ENCODE peak calls at places on chromosomes 1 and 21, in five cellular contexts. One of them, this sample, is unnamed.

GRCh38 chr1:203338335-203339036 is 12.4 kb downstream of the FMOD start:
- DNase-seq in cardiac muscle cell: peak; percentile 84
- DNase-seq in tibial artery: peak; percentile 61
- DNase-seq in mammary epithelial cell: peak; percentile 37
- DNase-seq in lung: peak; percentile 57
- DNase-seq in this sample: peak; percentile 73

GRCh38 chr21:38798481-38798882 is 7.2 kb upstream of the ETS2 start:
- DNase-seq in cardiac muscle cell: peak; percentile 50
- DNase-seq in tibial artery: no peak
- DNase-seq in mammary epithelial cell: peak; percentile 92
- DNase-seq in lung: no peak
- DNase-seq in this sample: peak; percentile 81

GRCh38 chr21:45801129-45801735 is 157.7 kb downstream of the PCBP3 start:
- DNase-seq in cardiac muscle cell: no peak
- DNase-seq in tibial artery: no peak
- DNase-seq in mammary epithelial cell: no peak
- DNase-seq in lung: no peak
- DNase-seq in this sample: no peak

GRCh38 chr1:119674110-119674509 is 26.0 kb upstream of the ZNF697 start:
- DNase-seq in cardiac muscle cell: peak; percentile 77
- DNase-seq in tibial artery: no peak
- DNase-seq in mammary epithelial cell: peak; percentile 94
- DNase-seq in lung: no peak
- DNase-seq in this sample: no peak

GRCh38 chr21:35503646-35504045 is 454.5 kb upstream of the RUNX1 start:
- DNase-seq in cardiac muscle cell: peak; percentile 80
- DNase-seq in tibial artery: no peak
- DNase-seq in mammary epithelial cell: no peak
- DNase-seq in lung: no peak
- DNase-seq in this sample: no peak

GRCh38 chr1:232274236-232274855 is 355.6 kb downstream of the SIPA1L2 start:
- DNase-seq in cardiac muscle cell: peak; percentile 95
- DNase-seq in tibial artery: peak; percentile 75
- DNase-seq in mammary epithelial cell: no peak
- DNase-seq in lung: no peak
- DNase-seq in this sample: no peak

GRCh38 chr1:159849972-159850371 is 12.5 kb downstream of the VSIG8 start:
- DNase-seq in cardiac muscle cell: peak; percentile 35
- DNase-seq in tibial artery: no peak
- DNase-seq in mammary epithelial cell: no peak
- DNase-seq in lung: no peak
- DNase-seq in this sample: no peak

GRCh38 chr1:211606327-211606913 is 27.5 kb upstream of the SLC30A1 start:
- DNase-seq in cardiac muscle cell: no peak
- DNase-seq in tibial artery: no peak
- DNase-seq in mammary epithelial cell: no peak
- DNase-seq in lung: no peak
- DNase-seq in this sample: no peak

GRCh38 chr1:65343286-65343685 is 33.9 kb downstream of the DNAJC6 start:
- DNase-seq in cardiac muscle cell: peak; percentile 40
- DNase-seq in tibial artery: no peak
- DNase-seq in mammary epithelial cell: peak; percentile 91
- DNase-seq in lung: no peak
- DNase-seq in this sample: no peak

GRCh38 chr1:235650341-235651169 is 971 bp upstream of the GNG4 start:
- DNase-seq in cardiac muscle cell: no peak
- DNase-seq in tibial artery: no peak
- DNase-seq in mammary epithelial cell: no peak
- DNase-seq in lung: no peak
- DNase-seq in this sample: peak; percentile 66

GRCh38 chr1:2890221-2890850 is 88.8 kb upstream of the TTC34 start:
- DNase-seq in cardiac muscle cell: no peak
- DNase-seq in tibial artery: no peak
- DNase-seq in mammary epithelial cell: no peak
- DNase-seq in lung: no peak
- DNase-seq in this sample: no peak
- H3K9me3 ChIP-seq in cardiac muscle cell: no peaks in the 10 kb centered on the region
- H3K9me3 ChIP-seq in tibial artery: no peaks in the 10 kb centered on the region
- H3K9me3 ChIP-seq in mammary epithelial cell: peaks cover 29% of the 10 kb centered on the region
- H3K9me3 ChIP-seq in lung: no peaks in the 10 kb centered on the region
- H3K9me3 ChIP-seq in this sample: no peaks in the 10 kb centered on the region

GRCh38 chr1:25607123-25607522 is 9.5 kb upstream of the MAN1C1 start:
- DNase-seq in cardiac muscle cell: no peak
- DNase-seq in tibial artery: no peak
- DNase-seq in mammary epithelial cell: no peak
- DNase-seq in lung: no peak
- DNase-seq in this sample: no peak

GRCh38 chr1:25609921-25610320 is 6.7 kb upstream of the MAN1C1 start:
- DNase-seq in cardiac muscle cell: peak; percentile 60
- DNase-seq in tibial artery: no peak
- DNase-seq in mammary epithelial cell: no peak
- DNase-seq in lung: no peak
- DNase-seq in this sample: no peak

GRCh38 chr1:25611843-25612242 is 4.7 kb upstream of the MAN1C1 start:
- DNase-seq in cardiac muscle cell: no peak
- DNase-seq in tibial artery: no peak
- DNase-seq in mammary epithelial cell: no peak
- DNase-seq in lung: no peak
- DNase-seq in this sample: no peak

GRCh38 chr1:25610822-25611630 is 5.6 kb upstream of the MAN1C1 start:
- DNase-seq in cardiac muscle cell: peak; percentile 43
- DNase-seq in tibial artery: no peak
- DNase-seq in mammary epithelial cell: no peak
- DNase-seq in lung: no peak
- DNase-seq in this sample: no peak

DNA sequence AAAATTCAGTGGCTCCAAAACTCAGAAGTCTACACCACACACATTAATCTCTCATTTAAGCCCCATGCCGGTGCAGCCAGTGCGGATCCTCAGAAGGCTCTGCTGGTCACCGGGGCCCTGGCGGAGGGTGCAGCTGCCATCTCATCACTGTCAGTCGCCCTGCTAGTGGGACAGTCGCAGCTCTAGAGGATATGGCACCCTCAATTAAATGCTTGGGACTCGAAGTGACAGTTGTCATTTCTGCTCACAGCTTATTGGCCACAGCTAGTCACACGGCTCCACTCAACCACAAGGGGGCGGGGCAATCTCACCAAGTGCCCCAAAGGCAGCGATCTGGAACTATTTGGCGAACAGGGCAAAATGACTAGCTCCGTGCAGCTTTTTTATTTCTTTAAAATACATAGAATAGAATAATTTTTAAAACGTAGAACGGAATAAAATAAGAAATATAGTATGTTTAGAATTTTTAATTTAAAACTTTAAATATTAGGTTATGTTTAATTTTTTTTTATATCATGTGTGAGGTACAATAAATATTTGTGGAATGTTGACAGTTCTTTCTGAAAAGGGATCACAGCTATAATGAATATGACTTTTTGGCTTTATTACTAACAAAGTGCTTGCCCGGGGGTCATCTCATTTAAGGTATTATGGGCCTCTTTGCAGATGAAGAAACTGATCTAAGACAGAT is 8.0 kb upstream of the MAN1C1 start:
- DNase-seq in cardiac muscle cell: peak; percentile 75
- DNase-seq in tibial artery: peak; percentile 91
- DNase-seq in mammary epithelial cell: peak; percentile 45
- DNase-seq in lung: peak; percentile 81
- DNase-seq in this sample: peak; percentile 91
- H3K4me3 ChIP-seq in cardiac muscle cell: no peak overlapping the region
- H3K4me3 ChIP-seq in tibial artery: no peak overlapping the region
- H3K4me3 ChIP-seq in mammary epithelial cell: peak overlapping the region; percentile 43
- H3K4me3 ChIP-seq in lung: no peak overlapping the region
- H3K4me3 ChIP-seq in this sample: no peak overlapping the region

DNA sequence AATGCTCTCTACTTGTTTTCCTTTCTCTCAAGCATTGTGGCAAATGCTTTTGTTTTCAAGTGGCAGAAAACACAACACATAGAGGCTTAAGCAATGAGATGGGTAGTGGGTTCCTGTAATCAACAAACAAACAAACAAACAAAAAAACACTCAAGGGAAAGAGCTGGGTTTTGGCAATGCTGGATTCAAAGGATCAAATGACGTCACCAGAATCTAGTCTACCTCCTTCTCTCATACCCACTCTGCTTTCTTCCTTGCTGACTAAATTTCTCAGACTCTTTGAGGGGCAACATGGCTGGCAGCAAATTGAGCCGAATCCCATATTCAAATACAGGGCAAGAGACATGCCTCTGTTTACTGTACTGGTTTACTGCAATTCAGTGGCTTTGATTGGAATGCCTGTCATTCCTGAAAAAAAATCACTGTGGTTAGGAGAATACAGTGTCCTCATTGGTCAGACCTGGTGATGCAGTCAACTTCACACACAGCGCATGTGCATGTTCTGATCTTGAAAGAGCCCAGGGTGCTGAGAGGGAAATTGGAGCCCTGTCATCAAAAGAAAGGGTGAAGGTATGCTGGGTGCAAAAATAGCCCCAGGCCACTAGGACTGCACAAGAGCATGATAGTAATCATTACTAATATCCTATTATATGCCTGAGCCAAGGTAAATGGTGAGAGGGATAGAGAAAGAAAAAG is 356.2 kb downstream of the KCTD3 start:
- DNase-seq in cardiac muscle cell: no peak
- DNase-seq in tibial artery: no peak
- DNase-seq in mammary epithelial cell: peak; percentile 8
- DNase-seq in lung: no peak
- DNase-seq in this sample: no peak
- TF ChIP-seq CTCF in cardiac muscle cell: no peak
- TF ChIP-seq CTCF in tibial artery: no peak
- TF ChIP-seq CTCF in mammary epithelial cell: no peak
- TF ChIP-seq CTCF in lung: no peak
- TF ChIP-seq CTCF in this sample: no peak

DNA sequence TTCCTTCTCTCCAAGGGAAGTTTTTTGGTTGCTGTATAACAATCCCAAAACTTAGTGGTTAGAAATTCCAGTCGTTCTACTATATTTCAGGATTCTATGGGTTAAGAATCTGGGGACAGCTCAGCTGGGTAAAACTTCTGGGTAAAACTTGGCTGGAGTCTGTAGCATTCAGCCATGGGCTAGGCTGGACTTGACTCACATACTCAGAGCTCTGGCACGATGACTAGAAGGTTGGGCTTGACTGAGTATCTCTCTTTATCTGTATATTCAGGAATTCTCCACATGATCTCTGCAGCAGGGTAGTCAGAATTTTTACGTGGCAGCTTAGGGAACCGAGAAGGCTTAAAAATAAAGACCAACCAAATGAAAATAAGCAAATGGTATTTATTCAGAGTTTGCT is 28.2 kb upstream of the HRNR start:
- DNase-seq in cardiac muscle cell: peak; percentile 11
- DNase-seq in tibial artery: no peak
- DNase-seq in mammary epithelial cell: peak; percentile 78
- DNase-seq in lung: no peak
- DNase-seq in this sample: no peak
- H3K9me3 ChIP-seq in cardiac muscle cell: no peaks in the 10 kb centered on the region
- H3K9me3 ChIP-seq in tibial artery: no peaks in the 10 kb centered on the region
- H3K9me3 ChIP-seq in mammary epithelial cell: peaks cover 2% of the 10 kb centered on the region
- H3K9me3 ChIP-seq in lung: no peaks in the 10 kb centered on the region
- H3K9me3 ChIP-seq in this sample: no peaks in the 10 kb centered on the region

GRCh38 chr1:183582021-183582746 is 8.1 kb downstream of the NCF2 start:
- DNase-seq in cardiac muscle cell: no peak
- DNase-seq in tibial artery: no peak
- DNase-seq in mammary epithelial cell: no peak
- DNase-seq in lung: no peak
- DNase-seq in this sample: no peak
- H3K4me3 ChIP-seq in cardiac muscle cell: no peak overlapping the region
- H3K4me3 ChIP-seq in tibial artery: peak overlapping the region; percentile 25
- H3K4me3 ChIP-seq in mammary epithelial cell: no peak overlapping the region
- H3K4me3 ChIP-seq in lung: no peak overlapping the region
- H3K4me3 ChIP-seq in this sample: no peak overlapping the region

DNA sequence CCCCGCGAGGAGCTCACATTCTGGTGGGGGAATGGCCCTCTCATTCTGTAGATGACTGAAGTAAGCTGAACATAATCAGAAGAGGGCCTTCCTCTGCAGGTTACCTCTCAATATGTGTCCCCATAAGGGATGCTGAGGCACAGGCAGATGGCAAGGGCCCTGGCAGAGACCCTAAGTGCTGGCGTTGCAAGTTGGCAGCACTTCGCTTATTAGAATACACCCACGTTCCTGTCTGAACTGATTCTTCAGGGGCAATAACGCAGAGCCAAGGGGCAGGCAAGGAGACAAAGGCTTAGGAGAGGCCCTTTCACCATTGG is 56.6 kb downstream of the GLIS1 start:
- DNase-seq in cardiac muscle cell: no peak
- DNase-seq in tibial artery: no peak
- DNase-seq in mammary epithelial cell: no peak
- DNase-seq in lung: no peak
- DNase-seq in this sample: no peak
- TF ChIP-seq CTCF in cardiac muscle cell: no peak
- TF ChIP-seq CTCF in tibial artery: no peak
- TF ChIP-seq CTCF in mammary epithelial cell: no peak
- TF ChIP-seq CTCF in lung: no peak
- TF ChIP-seq CTCF in this sample: no peak